ENCODE peak calls at places on chromosomes 13 and 19, in ten cellular contexts. One of them, this sample, is unnamed.

GRCh38 chr19:4664642-4665041 is 5.5 kb downstream of the MYDGF start:
- DNase-seq in SK-N-SH: no peak
- DNase-seq in A549: no peak
- DNase-seq in K562: no peak
- DNase-seq in upper lobe of left lung: no peak
- DNase-seq in ovary: no peak
- DNase-seq in stomach: no peak
- DNase-seq in esophagus muscularis mucosa: no peak
- DNase-seq in tibial nerve: no peak
- DNase-seq in suprapubic skin: no peak
- DNase-seq in this sample: no peak

GRCh38 chr19:53977429-53977990 is 13.9 kb upstream of the CACNG6 start:
- DNase-seq in SK-N-SH: peak; percentile 81
- DNase-seq in A549: peak; percentile 90
- DNase-seq in K562: peak; percentile 77
- DNase-seq in upper lobe of left lung: peak; percentile 69
- DNase-seq in ovary: peak; percentile 40
- DNase-seq in stomach: peak; percentile 69
- DNase-seq in esophagus muscularis mucosa: no peak
- DNase-seq in tibial nerve: peak; percentile 87
- DNase-seq in suprapubic skin: no peak
- DNase-seq in this sample: peak; percentile 70

GRCh38 chr13:107203146-107203847 is 635.4 kb upstream of the ARGLU1 start:
- DNase-seq in SK-N-SH: peak; percentile 38
- DNase-seq in A549: peak; percentile 5
- DNase-seq in K562: peak; percentile 3
- DNase-seq in upper lobe of left lung: no peak
- DNase-seq in ovary: no peak
- DNase-seq in stomach: no peak
- DNase-seq in esophagus muscularis mucosa: no peak
- DNase-seq in tibial nerve: no peak
- DNase-seq in suprapubic skin: no peak
- DNase-seq in this sample: no peak

GRCh38 chr19:12555456-12555930 is 4.2 kb upstream of the ZNF564 start:
- DNase-seq in SK-N-SH: peak; percentile 15
- DNase-seq in A549: no peak
- DNase-seq in K562: no peak
- DNase-seq in upper lobe of left lung: no peak
- DNase-seq in ovary: no peak
- DNase-seq in stomach: no peak
- DNase-seq in esophagus muscularis mucosa: no peak
- DNase-seq in tibial nerve: no peak
- DNase-seq in suprapubic skin: no peak
- DNase-seq in this sample: peak; percentile 9

GRCh38 chr19:39195755-39196154 is 1.0 kb upstream of the NCCRP1 start:
- DNase-seq in SK-N-SH: no peak
- DNase-seq in A549: no peak
- DNase-seq in K562: no peak
- DNase-seq in upper lobe of left lung: no peak
- DNase-seq in ovary: no peak
- DNase-seq in stomach: peak; percentile 37
- DNase-seq in esophagus muscularis mucosa: no peak
- DNase-seq in tibial nerve: no peak
- DNase-seq in suprapubic skin: no peak
- DNase-seq in this sample: no peak

GRCh38 chr13:51158923-51159322 is 47.8 kb upstream of the C13orf42 start:
- DNase-seq in SK-N-SH: no peak
- DNase-seq in A549: no peak
- DNase-seq in K562: no peak
- DNase-seq in upper lobe of left lung: no peak
- DNase-seq in ovary: no peak
- DNase-seq in stomach: no peak
- DNase-seq in esophagus muscularis mucosa: peak; percentile 82
- DNase-seq in tibial nerve: no peak
- DNase-seq in suprapubic skin: no peak
- DNase-seq in this sample: no peak

GRCh38 chr19:46081928-46082727 is 41.3 kb upstream of the IGFL4 start:
- DNase-seq in SK-N-SH: peak; percentile 63
- DNase-seq in A549: peak; percentile 70
- DNase-seq in K562: peak; percentile 36
- DNase-seq in upper lobe of left lung: no peak
- DNase-seq in ovary: no peak
- DNase-seq in stomach: no peak
- DNase-seq in esophagus muscularis mucosa: no peak
- DNase-seq in tibial nerve: peak; percentile 21
- DNase-seq in suprapubic skin: no peak
- DNase-seq in this sample: no peak

GRCh38 chr19:42323473-42323851 is 2.0 kb upstream of the MEGF8 start:
- DNase-seq in SK-N-SH: no peak
- DNase-seq in A549: no peak
- DNase-seq in K562: no peak
- DNase-seq in upper lobe of left lung: no peak
- DNase-seq in ovary: no peak
- DNase-seq in stomach: no peak
- DNase-seq in esophagus muscularis mucosa: no peak
- DNase-seq in tibial nerve: no peak
- DNase-seq in suprapubic skin: no peak
- DNase-seq in this sample: peak; percentile 21

GRCh38 chr13:74132152-74132767 is 1.9 kb downstream of the KLF12 start:
- DNase-seq in SK-N-SH: no peak
- DNase-seq in A549: no peak
- DNase-seq in K562: no peak
- DNase-seq in upper lobe of left lung: no peak
- DNase-seq in ovary: no peak
- DNase-seq in stomach: no peak
- DNase-seq in esophagus muscularis mucosa: no peak
- DNase-seq in tibial nerve: no peak
- DNase-seq in suprapubic skin: no peak
- DNase-seq in this sample: no peak

GRCh38 chr19:39223703-39224279 is 19.7 kb upstream of the SYCN start:
- DNase-seq in SK-N-SH: no peak
- DNase-seq in A549: peak; percentile 74
- DNase-seq in K562: peak; percentile 38
- DNase-seq in upper lobe of left lung: no peak
- DNase-seq in ovary: no peak
- DNase-seq in stomach: no peak
- DNase-seq in esophagus muscularis mucosa: no peak
- DNase-seq in tibial nerve: no peak
- DNase-seq in suprapubic skin: no peak
- DNase-seq in this sample: no peak

GRCh38 chr19:1020868-1021425 is at the start of gene TMEM259:
- DNase-seq in SK-N-SH: peak; percentile 99
- DNase-seq in A549: peak; percentile 75
- DNase-seq in K562: peak; percentile 97
- DNase-seq in upper lobe of left lung: peak; percentile 99
- DNase-seq in ovary: peak; percentile 96
- DNase-seq in stomach: peak; percentile 98
- DNase-seq in esophagus muscularis mucosa: peak; percentile 98
- DNase-seq in tibial nerve: peak; percentile 96
- DNase-seq in suprapubic skin: peak; percentile 98
- DNase-seq in this sample: peak; percentile 98

GRCh38 chr13:76516013-76516412 is 370.2 kb downstream of the KCTD12 start:
- DNase-seq in SK-N-SH: no peak
- DNase-seq in A549: no peak
- DNase-seq in K562: no peak
- DNase-seq in upper lobe of left lung: no peak
- DNase-seq in ovary: no peak
- DNase-seq in stomach: no peak
- DNase-seq in esophagus muscularis mucosa: no peak
- DNase-seq in tibial nerve: no peak
- DNase-seq in suprapubic skin: no peak
- DNase-seq in this sample: no peak

GRCh38 chr19:53333071-53333465 is 481 bp upstream of the ZNF845 start:
- DNase-seq in SK-N-SH: peak; percentile 61
- DNase-seq in A549: peak; percentile 14
- DNase-seq in K562: peak; percentile 4
- DNase-seq in upper lobe of left lung: peak; percentile 48
- DNase-seq in ovary: peak; percentile 63
- DNase-seq in stomach: peak; percentile 42
- DNase-seq in esophagus muscularis mucosa: peak; percentile 89
- DNase-seq in tibial nerve: peak; percentile 23
- DNase-seq in suprapubic skin: peak; percentile 81
- DNase-seq in this sample: peak; percentile 44

GRCh38 chr19:7965259-7965841 is 21.9 kb upstream of the TIMM44 start:
- DNase-seq in SK-N-SH: no peak
- DNase-seq in A549: no peak
- DNase-seq in K562: no peak
- DNase-seq in upper lobe of left lung: no peak
- DNase-seq in ovary: no peak
- DNase-seq in stomach: no peak
- DNase-seq in esophagus muscularis mucosa: no peak
- DNase-seq in tibial nerve: no peak
- DNase-seq in suprapubic skin: no peak
- DNase-seq in this sample: no peak

DNA sequence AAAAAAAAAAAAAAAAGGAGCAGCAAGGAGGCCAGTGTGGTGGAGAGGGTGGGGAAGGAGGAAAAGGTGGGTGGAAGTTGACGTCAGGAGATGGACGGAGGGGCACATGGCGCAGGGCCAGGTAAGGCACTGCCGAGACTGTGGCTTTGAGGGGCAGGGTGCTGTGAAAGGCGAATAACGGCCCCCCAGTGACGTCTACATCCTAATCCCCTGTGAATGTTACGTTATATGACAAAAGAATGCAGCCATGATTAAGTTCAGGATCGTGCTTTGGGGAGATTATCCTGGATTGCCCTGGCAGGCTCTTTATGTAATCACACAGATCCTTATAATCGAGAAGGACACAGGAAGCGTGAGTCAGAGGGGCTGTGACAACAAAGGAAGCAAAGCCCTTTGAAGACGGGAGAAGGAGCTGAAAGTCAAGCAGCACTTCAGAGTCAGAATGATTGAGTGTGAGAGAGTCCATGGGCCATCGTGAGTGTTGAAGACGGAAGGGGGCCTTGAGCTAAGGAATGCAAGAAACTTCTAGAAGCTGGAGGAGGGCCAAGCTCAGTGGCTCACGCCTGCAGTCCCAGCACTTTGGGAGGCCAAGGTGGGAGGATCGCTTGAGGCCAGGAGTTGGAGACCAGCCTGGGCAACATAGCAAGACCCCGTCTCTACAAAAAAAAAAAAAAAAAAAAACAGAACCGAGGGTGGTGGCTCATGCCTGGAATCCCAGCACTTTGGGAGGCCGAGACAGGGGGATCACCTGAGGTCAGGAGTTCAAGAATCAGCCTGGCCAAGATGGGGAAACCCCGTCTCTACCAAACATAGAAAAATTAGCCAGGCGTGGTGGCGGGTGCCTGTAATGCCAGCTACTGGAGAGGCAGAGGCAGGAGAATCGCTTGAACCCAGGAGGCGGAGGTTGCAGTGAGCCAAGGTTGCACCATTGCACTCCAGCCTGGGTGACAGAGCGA is 13.8 kb upstream of the CEACAM16 start:
- DNase-seq in SK-N-SH: no peak
- DNase-seq in A549: peak; percentile 95
- DNase-seq in K562: peak; percentile 68
- DNase-seq in upper lobe of left lung: peak; percentile 82
- DNase-seq in ovary: no peak
- DNase-seq in stomach: peak; percentile 42
- DNase-seq in esophagus muscularis mucosa: no peak
- DNase-seq in tibial nerve: no peak
- DNase-seq in suprapubic skin: no peak
- DNase-seq in this sample: peak; percentile 41
- H3K4me3 ChIP-seq in SK-N-SH: no peak overlapping the region
- H3K4me3 ChIP-seq in A549: no peak overlapping the region
- H3K4me3 ChIP-seq in K562: no peak overlapping the region
- H3K4me3 ChIP-seq in upper lobe of left lung: no peak overlapping the region
- H3K4me3 ChIP-seq in ovary: no peak overlapping the region
- H3K4me3 ChIP-seq in stomach: no peak overlapping the region
- H3K4me3 ChIP-seq in esophagus muscularis mucosa: no peak overlapping the region
- H3K4me3 ChIP-seq in tibial nerve: no peak overlapping the region
- H3K4me3 ChIP-seq in suprapubic skin: no peak overlapping the region
- H3K4me3 ChIP-seq in this sample: no peak overlapping the region

GRCh38 chr19:18636183-18636968 is 452 bp upstream of the KLHL26 start:
- DNase-seq in SK-N-SH: peak; percentile 99
- DNase-seq in A549: peak; percentile 80
- DNase-seq in K562: peak; percentile 94
- DNase-seq in upper lobe of left lung: peak; percentile 99
- DNase-seq in ovary: peak; percentile 99
- DNase-seq in stomach: peak; percentile 99
- DNase-seq in esophagus muscularis mucosa: peak; percentile 100
- DNase-seq in tibial nerve: peak; percentile 99
- DNase-seq in suprapubic skin: peak; percentile 99
- DNase-seq in this sample: peak; percentile 99
- TF ChIP-seq EP300 in SK-N-SH: no peak
- TF ChIP-seq EP300 in A549: no peak
- TF ChIP-seq EP300 in K562: no peak
- TF ChIP-seq EP300 in upper lobe of left lung: no peak
- TF ChIP-seq EP300 in ovary: no peak
- TF ChIP-seq EP300 in stomach: no peak
- TF ChIP-seq EP300 in esophagus muscularis mucosa: no peak
- TF ChIP-seq EP300 in tibial nerve: no peak
- TF ChIP-seq EP300 in suprapubic skin: no peak
- TF ChIP-seq EP300 in this sample: no peak

GRCh38 chr13:50127726-50128291 is 112.6 kb downstream of the KCNRG start:
- DNase-seq in SK-N-SH: no peak
- DNase-seq in A549: no peak
- DNase-seq in K562: no peak
- DNase-seq in upper lobe of left lung: no peak
- DNase-seq in ovary: peak; percentile 32
- DNase-seq in stomach: no peak
- DNase-seq in esophagus muscularis mucosa: no peak
- DNase-seq in tibial nerve: no peak
- DNase-seq in suprapubic skin: no peak
- DNase-seq in this sample: no peak
- H3K4me3 ChIP-seq in SK-N-SH: no peak overlapping the region
- H3K4me3 ChIP-seq in A549: no peak overlapping the region
- H3K4me3 ChIP-seq in K562: no peak overlapping the region
- H3K4me3 ChIP-seq in upper lobe of left lung: peak overlapping the region; percentile 99
- H3K4me3 ChIP-seq in ovary: peak overlapping the region; percentile 36
- H3K4me3 ChIP-seq in stomach: peak overlapping the region; percentile 86
- H3K4me3 ChIP-seq in esophagus muscularis mucosa: peak overlapping the region; percentile 79
- H3K4me3 ChIP-seq in tibial nerve: peak overlapping the region; percentile 99
- H3K4me3 ChIP-seq in suprapubic skin: peak overlapping the region; percentile 77
- H3K4me3 ChIP-seq in this sample: peak overlapping the region; percentile 26

DNA sequence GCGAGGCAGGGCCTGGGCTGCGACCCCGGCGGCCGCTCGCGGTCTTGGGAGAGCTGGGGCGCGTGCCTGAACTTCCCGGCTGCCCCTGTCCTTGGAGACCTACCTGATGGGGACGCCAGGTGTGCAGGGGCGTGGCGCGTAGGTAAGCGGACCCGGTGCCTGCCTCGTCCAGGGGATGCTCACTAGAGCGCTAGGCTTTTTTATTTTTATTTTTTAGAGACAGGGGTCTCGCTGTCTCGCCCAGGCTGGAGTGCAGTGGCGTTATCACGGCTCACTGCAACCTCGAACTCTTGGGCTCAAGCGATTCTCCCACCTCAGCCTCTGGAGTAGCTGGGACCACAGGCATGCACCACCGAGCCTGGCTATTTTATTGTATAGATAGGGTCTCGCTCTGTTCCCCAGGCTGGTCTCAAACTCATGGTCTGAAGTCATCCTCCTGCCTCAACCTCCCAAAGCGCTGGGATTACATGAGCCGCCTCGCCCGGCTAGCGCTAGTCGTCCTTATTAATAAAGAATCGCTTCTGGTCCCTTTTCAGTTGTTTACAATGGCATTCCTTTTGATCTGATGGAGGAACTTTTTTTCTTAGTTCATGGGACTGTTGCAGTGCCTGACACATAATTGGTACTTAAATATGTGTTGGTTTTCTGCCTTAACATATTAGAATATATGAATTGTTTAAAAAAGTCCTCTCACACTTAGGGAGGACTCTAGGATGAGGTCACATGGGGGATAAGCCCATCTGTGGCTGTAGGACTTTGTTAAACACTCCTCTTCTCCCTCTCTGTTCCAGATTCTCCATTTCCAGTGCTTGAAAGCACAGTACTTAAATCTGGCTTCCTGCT is 812 bp downstream of the DPY19L3 start:
- DNase-seq in SK-N-SH: peak; percentile 18
- DNase-seq in A549: no peak
- DNase-seq in K562: peak; percentile 20
- DNase-seq in upper lobe of left lung: no peak
- DNase-seq in ovary: no peak
- DNase-seq in stomach: no peak
- DNase-seq in esophagus muscularis mucosa: peak; percentile 80
- DNase-seq in tibial nerve: no peak
- DNase-seq in suprapubic skin: no peak
- DNase-seq in this sample: no peak
- TF ChIP-seq EP300 in SK-N-SH: no peak
- TF ChIP-seq EP300 in A549: no peak
- TF ChIP-seq EP300 in K562: no peak
- TF ChIP-seq EP300 in upper lobe of left lung: no peak
- TF ChIP-seq EP300 in ovary: no peak
- TF ChIP-seq EP300 in stomach: no peak
- TF ChIP-seq EP300 in esophagus muscularis mucosa: no peak
- TF ChIP-seq EP300 in tibial nerve: no peak
- TF ChIP-seq EP300 in suprapubic skin: no peak
- TF ChIP-seq EP300 in this sample: no peak